ENCODE peak calls at places on chromosomes 4 and X, in six cellular contexts. H, N, A, M, E and U are unnamed samples.

GRCh38 chr4:23894021-23894420 is 4.2 kb upstream of the PPARGC1A start:
- DNase-seq in H (no peak), N (no peak), A (no peak), M (no peak), E (no peak), U (no peak)

GRCh38 chr4:17168571-17168970 is 270.1 kb upstream of the LDB2 start:
- DNase-seq in H (no peak), N (peak), A (no peak), M (no peak), E (no peak), U (no peak)

GRCh38 chrX:63275127-63275526 is 76.0 kb downstream of the SPIN4 start:
- DNase-seq in H (no peak), N (peak), A (peak), M (peak), E (no peak), U (peak)

GRCh38 chr4:112296949-112297483 is at the start of gene ALPK1:
- DNase-seq in H (no peak), N (peak), A (peak), M (peak), E (no peak), U (no peak)

GRCh38 chr4:14990484-14990883 is 11.8 kb upstream of the CPEB2 start:
- DNase-seq in H (no peak), N (no peak), A (no peak), M (no peak), E (no peak), U (no peak)

GRCh38 chrX:30735839-30736238 is 82.6 kb downstream of the GK start:
- DNase-seq in H (no peak), N (peak), A (peak), M (peak), E (no peak), U (peak)

GRCh38 chrX:19924285-19924684 is 36.9 kb upstream of the SH3KBP1 start:
- DNase-seq in H (no peak), N (no peak), A (no peak), M (no peak), E (no peak), U (no peak)

GRCh38 chr4:1192493-1193205 is 20.3 kb upstream of the SPON2 start:
- DNase-seq in H (no peak), N (no peak), A (no peak), M (no peak), E (peak), U (peak)

GRCh38 chrX:145292208-145292607 is 44.9 kb downstream of the SPANXN1 start:
- DNase-seq in H (no peak), N (no peak), A (no peak), M (no peak), E (no peak), U (no peak)

GRCh38 chr4:85548841-85549240 is 73.9 kb downstream of the ARHGAP24 start:
- DNase-seq in H (no peak), N (no peak), A (no peak), M (no peak), E (no peak), U (no peak)

GRCh38 chr4:152956650-152957436 is 20.7 kb downstream of the FHDC1 start:
- DNase-seq in H (no peak), N (peak), A (peak), M (no peak), E (no peak), U (no peak)

GRCh38 chr4:61661960-61662359 is 461.8 kb downstream of the ADGRL3 start:
- DNase-seq in H (no peak), N (no peak), A (no peak), M (no peak), E (no peak), U (no peak)

GRCh38 chr4:57378766-57379165 is 268.6 kb upstream of the IGFBP7 start:
- DNase-seq in H (no peak), N (peak), A (no peak), M (no peak), E (no peak), U (no peak)

GRCh38 chr4:183738081-183738673 is 79.1 kb downstream of the TRAPPC11 start:
- DNase-seq in H (no peak), N (no peak), A (no peak), M (no peak), E (no peak), U (no peak)

GRCh38 chr4:34046580-34046979 is 2197.7 kb downstream of the ARAP2 start:
- DNase-seq in H (no peak), N (peak), A (no peak), M (peak), E (no peak), U (no peak)

GRCh38 chr4:13529130-13529919 is 15.0 kb downstream of the NKX3-2 start:
- DNase-seq in H (no peak), N (no peak), A (no peak), M (no peak), E (no peak), U (no peak)

GRCh38 chr4:183098080-183098722 is 856 bp upstream of the WWC2 start:
- DNase-seq in H (peak), N (peak), A (peak), M (no peak), E (peak), U (peak)

GRCh38 chr4:37604464-37604863 is 81.7 kb downstream of the RELL1 start:
- DNase-seq in H (no peak), N (peak), A (no peak), M (peak), E (no peak), U (no peak)

GRCh38 chr4:108833041-108833440 is 70.2 kb upstream of the ETNPPL start:
- DNase-seq in H (no peak), N (peak), A (no peak), M (no peak), E (no peak), U (no peak)

GRCh38 chrX:55167124-55167523 is 53.0 kb upstream of the PAGE5 start:
- DNase-seq in H (no peak), N (no peak), A (no peak), M (peak), E (no peak), U (no peak)

GRCh38 chr4:88018471-88018870 is 11.0 kb downstream of the PKD2 start:
- DNase-seq in H (no peak), N (peak), A (no peak), M (no peak), E (no peak), U (no peak)

GRCh38 chrX:40148439-40149285 is 50.9 kb upstream of the BCOR start:
- DNase-seq in H (no peak), N (no peak), A (no peak), M (no peak), E (peak), U (no peak)

GRCh38 chrX:119474615-119475388 is 6.6 kb downstream of the SLC25A5 start:
- DNase-seq in H (no peak), N (no peak), A (no peak), M (no peak), E (no peak), U (no peak)

GRCh38 chr4:159547645-159548308 is 444.9 kb downstream of the RAPGEF2 start:
- DNase-seq in H (no peak), N (no peak), A (no peak), M (no peak), E (no peak), U (no peak)

GRCh38 chrX:12903646-12904045 is 2.8 kb upstream of the TLR8 start:
- DNase-seq in H (no peak), N (peak), A (no peak), M (no peak), E (no peak), U (no peak)

GRCh38 chrX:30561191-30561590 is 16.4 kb downstream of the TASL start:
- DNase-seq in H (no peak), N (no peak), A (no peak), M (no peak), E (no peak), U (no peak)

GRCh38 chr4:89134775-89135319 is 23.5 kb downstream of the TIGD2 start:
- DNase-seq in H (no peak), N (peak), A (no peak), M (no peak), E (no peak), U (no peak)

GRCh38 chr4:170666909-170667308 is 577.2 kb upstream of the AADAT start:
- DNase-seq in H (no peak), N (no peak), A (no peak), M (no peak), E (no peak), U (no peak)

GRCh38 chr4:174575436-174575835 is 53.1 kb upstream of the HPGD start:
- DNase-seq in H (no peak), N (no peak), A (no peak), M (no peak), E (no peak), U (no peak)

GRCh38 chrX:40095588-40096394 is 2.0 kb downstream of the BCOR start:
- DNase-seq in H (no peak), N (no peak), A (no peak), M (no peak), E (peak), U (no peak)

GRCh38 chr4:1644906-1645657 is 39.0 kb downstream of the FAM53A start:
- DNase-seq in H (no peak), N (no peak), A (no peak), M (no peak), E (peak), U (no peak)

GRCh38 chrX:47129879-47130358 is 14.6 kb downstream of the NDUFB11 start:
- DNase-seq in H (no peak), N (no peak), A (no peak), M (no peak), E (no peak), U (no peak)

GRCh38 chrX:12805333-12805732 is 14.1 kb downstream of the PRPS2 start:
- DNase-seq in H (no peak), N (no peak), A (no peak), M (no peak), E (no peak), U (no peak)

GRCh38 chr4:70994069-70994366 is 569 bp downstream of the DCK start:
- DNase-seq in H (no peak), N (no peak), A (peak), M (no peak), E (no peak), U (peak)

GRCh38 chrX:115642895-115643530 is 82.0 kb downstream of the PLS3 start:
- DNase-seq in H (no peak), N (peak), A (peak), M (peak), E (no peak), U (peak)

GRCh38 chr4:44912980-44913379 is 186.6 kb upstream of the GNPDA2 start:
- DNase-seq in H (no peak), N (no peak), A (no peak), M (no peak), E (no peak), U (no peak)

GRCh38 chr4:76084542-76084941 is 10.0 kb downstream of the ART3 start:
- DNase-seq in H (no peak), N (no peak), A (no peak), M (no peak), E (no peak), U (no peak)
- TF ChIP-seq POLR2A in H (no peak), N (no peak), A (no peak), M (no peak), E (no peak), U (no peak)

GRCh38 chrX:68998716-68999115 is 166.5 kb downstream of the PJA1 start:
- DNase-seq in H (no peak), N (no peak), A (no peak), M (no peak), E (no peak), U (no peak)
- H3K27ac ChIP-seq in H (no peak), N (no peak), A (no peak), M (no peak), E (no peak), U (no peak)

DNA sequence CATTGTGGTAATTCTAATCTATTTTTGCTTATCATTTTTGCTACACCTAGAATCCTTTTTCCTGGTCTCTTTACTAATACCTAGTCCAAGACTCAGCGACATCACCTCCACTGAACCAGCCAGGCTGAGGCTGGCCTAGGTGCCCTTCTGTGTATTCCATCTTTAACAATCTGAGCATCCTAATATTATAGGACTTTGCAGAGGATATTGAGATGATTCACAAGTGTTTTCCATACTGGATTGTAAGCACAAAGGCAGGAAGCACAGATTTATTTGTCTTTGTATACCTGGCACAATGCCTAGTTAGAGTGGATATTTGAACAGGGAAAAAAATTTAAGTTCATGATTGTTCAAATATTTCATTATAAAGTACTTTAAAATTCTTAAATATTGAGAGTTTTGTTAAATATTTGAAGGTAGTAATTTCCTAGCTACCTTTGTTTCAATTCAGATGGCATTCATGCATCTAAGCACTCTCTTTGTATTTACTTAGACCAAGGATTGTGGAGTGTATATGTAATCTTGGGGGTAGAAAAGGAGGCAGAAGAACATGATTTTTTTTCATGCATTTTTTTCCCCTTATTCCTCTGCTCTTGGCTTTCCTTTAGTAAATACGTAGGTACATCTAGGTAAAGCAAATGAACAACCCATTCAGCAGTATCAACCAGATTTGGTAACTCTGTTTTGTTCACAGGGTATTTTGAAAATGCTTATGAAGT is 18.4 kb downstream of the SMARCA5 start:
- DNase-seq in H (no peak), N (peak), A (no peak), M (no peak), E (no peak), U (no peak)
- TF ChIP-seq CTCF in H (no peak), N (no peak), A (no peak), M (no peak), E (no peak), U (no peak)

GRCh38 chrX:102599084-102599949 is at the start of gene ARMCX5:
- DNase-seq in H (no peak), N (peak), A (peak), M (peak), E (peak), U (peak)
- TF ChIP-seq POLR2A in H (peak), N (peak), A (peak), M (peak), E (no peak), U (peak)

DNA sequence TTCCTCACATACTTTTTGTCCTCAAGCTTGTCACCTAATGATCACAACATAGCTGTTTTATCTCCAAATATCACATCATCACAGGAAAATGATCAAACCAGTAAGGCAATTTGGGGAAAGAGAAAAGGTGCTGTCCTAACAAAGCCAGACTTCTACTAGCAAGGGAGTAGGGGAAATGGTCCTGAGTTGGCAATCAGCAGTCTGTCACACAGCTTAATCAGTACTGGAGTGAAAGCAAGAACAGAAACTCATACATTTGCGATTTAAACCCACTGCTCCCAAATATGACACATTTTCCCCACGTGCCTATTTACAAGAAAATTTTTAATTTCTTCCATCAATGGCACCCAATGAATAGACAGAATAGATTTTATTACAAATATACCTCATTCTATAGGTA is 546.8 kb upstream of the FMR1 start:
- DNase-seq in H (no peak), N (no peak), A (no peak), M (no peak), E (no peak), U (no peak)
- H3K27ac ChIP-seq in H (no peak), N (no peak), A (no peak), M (no peak), E (no peak), U (no peak)

GRCh38 chr4:52106142-52106541 is 55.0 kb downstream of the SPATA18 start:
- DNase-seq in H (no peak), N (no peak), A (no peak), M (no peak), E (no peak), U (no peak)

GRCh38 chr4:52106701-52107100 is 55.6 kb downstream of the SPATA18 start:
- DNase-seq in H (no peak), N (no peak), A (no peak), M (no peak), E (no peak), U (no peak)

GRCh38 chr4:52110171-52110570 is 59.1 kb downstream of the SPATA18 start:
- DNase-seq in H (no peak), N (no peak), A (no peak), M (no peak), E (no peak), U (no peak)

GRCh38 chr4:52107336-52107735 is 56.2 kb downstream of the SPATA18 start:
- DNase-seq in H (no peak), N (no peak), A (no peak), M (no peak), E (no peak), U (no peak)

DNA sequence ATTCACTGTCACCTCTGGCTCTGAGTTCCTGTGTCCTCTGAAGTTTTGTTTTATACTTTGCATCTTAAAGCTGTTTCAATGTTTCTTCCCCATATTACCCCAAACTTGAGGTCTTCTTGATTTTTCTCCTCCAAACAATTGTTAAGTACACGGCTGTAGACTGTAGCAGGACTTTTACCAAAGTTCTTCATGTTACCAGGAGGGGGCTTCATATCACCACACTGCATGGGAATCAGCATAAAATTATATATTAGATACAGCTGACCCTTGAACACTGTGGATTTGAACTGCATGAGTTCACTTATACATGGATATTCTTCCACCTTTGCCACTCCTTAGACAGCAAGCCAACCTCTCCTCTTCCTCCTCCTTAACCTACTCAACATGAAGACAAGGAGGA is 56.6 kb downstream of the SPATA18 start:
- DNase-seq in H (no peak), N (no peak), A (no peak), M (no peak), E (no peak), U (no peak)
- TF ChIP-seq CTCF in H (no peak), N (no peak), A (no peak), M (peak), E (no peak), U (no peak)